ENCODE peak calls at places on chromosomes 7 and 10, in five cellular contexts. J, U, X, O and K are unnamed samples. For H3K4me1, the result is how much of the 10 kb centered on the place peaks cover.

GRCh38 chr10:124660404-124661125 is 83.6 kb downstream of the FAM53B start:
- DNase-seq in X (no peak), O (no peak), J (no peak), U (no peak), K (no peak)

GRCh38 chr10:63634488-63635090 is 113.4 kb downstream of the REEP3 start:
- DNase-seq in J (no peak), O (no peak), X (no peak), U (no peak), K (no peak)

GRCh38 chr7:30816291-30817059 is 45.3 kb downstream of the MINDY4 start:
- DNase-seq in X (peak), U (no peak), O (no peak), J (no peak), K (no peak)

GRCh38 chr10:43000651-43001426 is 76.0 kb upstream of the RET start:
- DNase-seq in X (no peak), O (no peak), U (no peak), J (no peak), K (no peak)

GRCh38 chr10:101145750-101146391 is 14.8 kb downstream of the TLX1 start:
- DNase-seq in J (no peak), O (no peak), X (peak), U (no peak), K (no peak)

GRCh38 chr7:142485617-142486226 is 227.9 kb upstream of the PRSS58 start:
- DNase-seq in U (no peak), J (no peak), X (peak), O (peak), K (peak)

GRCh38 chr7:132541656-132542055 is 34.6 kb downstream of the PLXNA4 start:
- DNase-seq in X (no peak), J (no peak), O (peak), U (no peak), K (no peak)

GRCh38 chr10:7738536-7739407 is 35.7 kb downstream of the ITIH2 start:
- DNase-seq in J (no peak), X (no peak), O (no peak), U (no peak), K (no peak)

GRCh38 chr7:20560325-20561180 is 54.9 kb upstream of the ABCB5 start:
- DNase-seq in J (no peak), U (no peak), O (peak), X (peak), K (no peak)

GRCh38 chr7:151876112-151876898 is 610 bp downstream of the PRKAG2 start:
- DNase-seq in U (no peak), O (peak), X (peak), J (no peak), K (peak)

GRCh38 chr10:48545462-48546145 is 59.3 kb downstream of the ARHGAP22 start:
- DNase-seq in O (peak), J (no peak), X (peak), U (no peak), K (no peak)

GRCh38 chr10:90435296-90435695 is 422.5 kb downstream of the HTR7 start:
- DNase-seq in J (peak), O (no peak), X (no peak), U (no peak), K (no peak)

GRCh38 chr7:98285132-98286092 is 3.9 kb downstream of the BRI3 start:
- DNase-seq in J (no peak), U (no peak), X (no peak), O (no peak), K (no peak)

GRCh38 chr7:77980087-77980713 is 181.6 kb downstream of the PHTF2 start:
- DNase-seq in U (no peak), O (no peak), J (no peak), X (no peak), K (no peak)

GRCh38 chr7:76300210-76300731 is 2.2 kb upstream of the HSPB1 start:
- DNase-seq in U (no peak), O (no peak), X (no peak), J (peak), K (no peak)

GRCh38 chr10:21757601-21757901 is 223.5 kb downstream of the MLLT10 start:
- DNase-seq in X (no peak), J (no peak), U (no peak), O (no peak), K (peak)

GRCh38 chr7:117019786-117020604 is 66.7 kb downstream of the ST7 start:
- DNase-seq in O (peak), J (peak), U (peak), X (peak), K (peak)

GRCh38 chr10:80459047-80459865 is 5.1 kb downstream of the TSPAN14 start:
- DNase-seq in O (peak), J (no peak), X (no peak), U (no peak), K (peak)

GRCh38 chr7:20862554-20862953 is 75.9 kb upstream of the SP8 start:
- DNase-seq in U (no peak), O (no peak), X (no peak), J (no peak), K (no peak)

GRCh38 chr10:26368463-26368862 is 69.7 kb upstream of the APBB1IP start:
- DNase-seq in O (no peak), X (no peak), U (no peak), J (no peak), K (no peak)

GRCh38 chr7:49398730-49399129 is 374.7 kb upstream of the VWC2 start:
- DNase-seq in U (no peak), O (no peak), X (no peak), J (no peak), K (peak)

GRCh38 chr7:119596651-119597050 is 676.3 kb upstream of the KCND2 start:
- DNase-seq in O (no peak), J (no peak), X (no peak), U (no peak), K (no peak)

GRCh38 chr7:70805360-70805759 is 326.6 kb upstream of the GALNT17 start:
- DNase-seq in U (no peak), X (no peak), J (no peak), O (no peak), K (no peak)

GRCh38 chr7:81051811-81052413 is 133.1 kb upstream of the SEMA3C start:
- DNase-seq in J (no peak), O (no peak), U (no peak), X (no peak), K (no peak)

GRCh38 chr10:122812751-122813150 is 32.9 kb downstream of the CUZD1 start:
- DNase-seq in J (no peak), X (no peak), O (no peak), U (no peak), K (no peak)

GRCh38 chr10:12194752-12195271 is 879 bp downstream of the NUDT5 start:
- DNase-seq in O (no peak), X (no peak), J (peak), U (no peak), K (peak)

GRCh38 chr7:142385528-142386340 is 127.9 kb upstream of the PRSS58 start:
- DNase-seq in O (peak), J (peak), X (peak), U (peak), K (peak)

GRCh38 chr10:62810131-62810530 is 5.6 kb downstream of the ADO start:
- DNase-seq in J (no peak), U (no peak), X (no peak), O (no peak), K (no peak)

GRCh38 chr10:1376384-1376945 is 320.3 kb downstream of the WDR37 start:
- DNase-seq in O (no peak), J (no peak), U (no peak), X (peak), K (no peak)

GRCh38 chr10:119090968-119091367 is 10.4 kb upstream of the EIF3A start:
- DNase-seq in U (no peak), X (no peak), J (peak), O (no peak), K (no peak)

GRCh38 chr7:2266911-2267310 is 24.9 kb downstream of the NUDT1 start:
- DNase-seq in J (peak), U (no peak), O (no peak), X (no peak), K (no peak)

GRCh38 chr7:157507987-157508386 is 171.2 kb downstream of the DNAJB6 start:
- DNase-seq in O (no peak), J (no peak), X (no peak), U (no peak), K (no peak)

GRCh38 chr10:99775850-99776249 is 6.6 kb upstream of the ABCC2 start:
- DNase-seq in U (no peak), J (peak), O (no peak), X (no peak), K (no peak)

GRCh38 chr7:30594055-30594539 is 581 bp upstream of the GARS1 start:
- DNase-seq in X (peak), J (peak), U (no peak), O (peak), K (peak)

GRCh38 chr7:31058122-31058521 is 6.0 kb downstream of the ADCYAP1R1 start:
- DNase-seq in X (no peak), U (no peak), O (no peak), J (peak), K (no peak)

DNA sequence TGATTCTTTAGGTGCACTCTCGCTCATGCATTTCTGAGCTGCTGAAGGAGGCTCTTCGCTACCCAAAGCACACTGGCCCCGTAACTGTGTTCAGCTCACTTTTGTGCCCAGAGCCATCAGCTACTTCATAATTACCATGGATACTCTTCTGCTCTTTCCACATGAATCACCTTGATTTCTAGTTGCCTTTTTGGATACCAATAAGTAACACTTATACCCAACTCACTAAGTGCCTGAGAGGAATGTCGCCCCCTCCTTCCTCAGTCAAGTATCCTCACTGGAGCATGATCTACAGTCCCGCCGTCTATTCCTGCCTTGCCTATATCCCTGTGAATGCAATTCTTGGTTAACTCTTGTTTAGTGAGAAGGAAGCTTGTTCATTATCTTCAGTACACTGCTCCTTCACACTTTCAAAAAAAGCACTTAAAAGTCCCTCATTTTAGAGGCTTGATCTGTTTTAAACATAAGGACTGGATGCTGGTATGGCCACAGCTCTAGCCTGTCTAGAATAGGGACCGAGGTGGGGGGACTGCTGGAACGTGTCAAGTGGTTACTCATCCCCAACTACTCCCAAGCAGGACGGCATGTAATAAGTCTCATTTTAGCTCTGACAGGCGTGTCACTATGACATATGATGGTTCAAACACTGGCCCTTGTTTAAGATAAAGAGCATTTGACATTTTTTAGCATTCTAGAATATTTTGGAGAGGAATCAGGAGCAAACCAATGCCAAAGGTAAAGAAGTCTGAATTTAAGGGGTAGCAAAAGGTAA is 23.7 kb downstream of the SVIL start:
- DNase-seq in J (no peak), U (no peak), X (no peak), O (no peak), K (no peak)
- H3K4me1 ChIP-seq in J (under half), U (under half), X (under half), O (under half), K (under half)

GRCh38 chr10:31752167-31752566 is 176.5 kb downstream of the ARHGAP12 start:
- DNase-seq in X (no peak), J (no peak), U (no peak), O (no peak), K (no peak)

GRCh38 chr10:31753681-31754080 is 174.9 kb downstream of the ARHGAP12 start:
- DNase-seq in J (no peak), X (no peak), O (no peak), U (no peak), K (no peak)

GRCh38 chr10:31749293-31749692 is 179.3 kb downstream of the ARHGAP12 start:
- DNase-seq in J (peak), X (no peak), U (no peak), O (no peak), K (no peak)

GRCh38 chr10:31751401-31752080 is 177.1 kb downstream of the ARHGAP12 start:
- DNase-seq in X (no peak), U (no peak), O (no peak), J (no peak), K (no peak)

DNA sequence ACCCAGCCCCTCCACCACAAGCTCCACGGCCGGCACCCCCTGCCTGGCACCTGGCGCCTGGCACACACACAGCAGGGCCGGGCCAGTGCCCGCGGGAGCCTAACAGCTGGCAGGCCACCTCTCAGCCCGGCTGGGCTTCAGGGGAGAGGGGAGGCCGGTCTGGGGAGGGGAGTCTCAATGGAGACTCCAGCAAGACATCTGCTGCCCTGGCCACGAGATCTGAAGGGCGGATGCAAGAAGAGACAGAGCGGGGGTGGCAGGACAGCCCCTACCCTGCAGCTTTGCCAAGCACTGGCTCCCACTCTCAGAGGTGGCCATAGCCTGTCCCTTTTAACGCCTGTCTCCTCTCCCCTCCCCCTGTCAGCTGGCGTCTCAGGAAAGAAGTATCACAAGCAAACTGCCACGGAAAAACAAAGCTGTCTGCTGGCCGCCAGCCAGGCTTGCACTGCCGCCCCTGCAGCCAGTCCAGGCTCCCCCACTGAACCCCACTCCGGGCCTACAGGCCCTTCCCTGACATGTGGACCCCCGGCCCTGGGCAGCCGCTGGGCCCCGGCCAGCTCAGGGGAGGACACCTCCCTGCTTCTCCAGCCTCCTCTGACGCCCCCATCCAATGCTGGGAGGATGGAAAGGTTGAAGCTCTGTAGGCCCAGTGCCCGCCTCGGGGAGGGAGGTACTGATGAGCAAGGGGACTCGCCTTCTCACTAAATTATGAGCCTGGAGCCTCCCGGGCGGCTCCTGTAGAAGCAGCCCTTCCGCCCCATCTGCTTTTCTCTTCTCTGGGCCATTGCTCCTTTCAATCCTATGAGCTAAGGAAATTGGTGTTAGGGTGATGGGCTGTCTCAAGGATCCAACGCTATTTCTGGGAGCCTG is 178.4 kb downstream of the ARHGAP12 start:
- DNase-seq in U (no peak), O (no peak), X (no peak), J (no peak), K (no peak)
- H3K18ac ChIP-seq in U (peak), O (no peak), X (no peak), J (peak), K (no peak)

DNA sequence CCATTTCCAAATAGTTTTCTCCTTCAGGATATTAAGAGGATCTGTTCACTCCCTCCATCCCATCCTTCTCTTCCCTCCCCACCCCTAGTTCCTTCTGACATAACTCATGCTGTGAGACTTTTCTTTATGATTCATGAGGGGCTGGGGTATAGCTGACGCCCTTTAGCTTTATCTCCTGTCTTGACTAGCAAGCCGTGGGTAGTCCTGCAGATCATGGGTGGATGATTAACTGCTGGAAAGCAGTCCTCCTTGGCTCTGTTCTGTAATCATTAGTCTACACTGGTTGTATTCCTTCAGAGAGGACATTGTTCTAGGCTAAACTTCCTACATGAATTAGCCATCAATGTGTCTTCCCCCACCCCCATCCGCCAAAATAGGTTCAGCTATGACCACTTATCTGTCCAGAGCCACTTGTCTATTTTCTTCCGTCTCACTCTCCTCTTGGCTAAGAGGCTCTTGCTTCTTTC is 135.4 kb downstream of the LRRC4 start:
- DNase-seq in J (no peak), X (no peak), U (no peak), O (no peak), K (no peak)
- H3K4me1 ChIP-seq in J (under half), X (under half), U (under half), O (under half), K (under half)

DNA sequence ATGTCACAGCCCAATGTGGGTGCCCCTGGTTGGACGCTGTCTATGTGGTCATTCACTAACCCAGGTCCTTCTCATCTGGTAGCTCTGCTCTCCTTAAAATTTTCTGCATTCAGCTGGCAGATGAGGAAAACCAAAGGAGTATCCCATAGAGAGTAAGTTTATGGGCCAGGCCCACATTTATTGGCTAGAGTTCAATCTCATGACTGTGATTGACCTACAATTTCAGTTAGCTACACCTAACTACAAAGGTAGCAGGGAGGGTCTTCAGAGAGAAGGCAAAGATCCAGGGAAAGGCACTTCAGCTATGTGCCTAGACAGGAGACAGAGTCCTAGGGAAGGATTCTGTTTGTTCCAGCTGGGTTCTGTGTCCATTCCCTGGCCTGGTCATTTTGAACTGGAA is 23.7 kb upstream of the PPIF start:
- DNase-seq in J (no peak), X (no peak), U (no peak), O (no peak), K (no peak)
- H3K18ac ChIP-seq in J (no peak), X (no peak), U (no peak), O (no peak), K (no peak)

GRCh38 chr10:110396284-110396651 is 91.5 kb upstream of the SMNDC1 start:
- DNase-seq in U (no peak), J (no peak), O (no peak), X (no peak), K (no peak)
- H3K4me1 ChIP-seq in U (under half), J (under half), O (under half), X (under half), K (under half)

GRCh38 chr10:4655406-4655805 is 170.6 kb upstream of the AKR1E2 start:
- DNase-seq in O (no peak), U (no peak), J (no peak), X (no peak), K (no peak)
- H3K18ac ChIP-seq in O (no peak), U (peak), J (no peak), X (no peak), K (no peak)

GRCh38 chr7:27180431-27181175 is 4.4 kb downstream of the HOXA11 start:
- DNase-seq in J (no peak), U (no peak), X (peak), O (peak), K (no peak)
- H3K4me1 ChIP-seq in J (under half), U (under half), X (under half), O (under half), K (under half)

GRCh38 chr10:69446229-69446628 is 5.0 kb upstream of the TSPAN15 start:
- DNase-seq in U (no peak), X (no peak), O (no peak), J (no peak), K (no peak)
- H3K18ac ChIP-seq in U (no peak), X (no peak), O (no peak), J (peak), K (no peak)

GRCh38 chr10:110275140-110275729 is 29.5 kb downstream of the SMNDC1 start:
- DNase-seq in U (no peak), X (no peak), O (no peak), J (no peak), K (no peak)
- H3K4me1 ChIP-seq in U (under half), X (under half), O (under half), J (under half), K (under half)

GRCh38 chr7:47328392-47329319 is 253.3 kb downstream of the TNS3 start:
- DNase-seq in O (no peak), J (no peak), X (no peak), U (no peak), K (peak)
- H3K18ac ChIP-seq in O (no peak), J (peak), X (peak), U (peak), K (peak)